ENCODE peak calls at places on chromosomes 16 and 17, in ten cellular contexts. F, D, T, J, W, Z, P, U, X and C are unnamed samples. For H3K4me1, the result is how much of the 10 kb centered on the place peaks cover.

GRCh38 chr17:18963126-18964017 is 11.4 kb downstream of the SLC5A10 start:
- DNase-seq in D (no peak), W (no peak), U (no peak), X (no peak), J (no peak), T (peak), Z (no peak), P (no peak), F (no peak), C (peak)

GRCh38 chr16:71358464-71359031 is at the start of gene CALB2:
- DNase-seq in W (no peak), P (peak), F (peak), J (peak), X (peak), D (peak), U (peak), T (peak), Z (peak), C (peak)

GRCh38 chr17:74859439-74860228 is at the start of gene GRIN2C:
- DNase-seq in J (no peak), P (no peak), D (no peak), Z (no peak), X (peak), T (no peak), F (no peak), U (no peak), W (no peak), C (no peak)

GRCh38 chr17:73122953-73123605 is 30.6 kb upstream of the SLC39A11 start:
- DNase-seq in P (no peak), U (no peak), Z (no peak), F (no peak), J (no peak), X (no peak), D (no peak), W (no peak), T (no peak), C (no peak)

GRCh38 chr16:1923299-1924034 is 5.3 kb upstream of the HS3ST6 start:
- DNase-seq in J (no peak), F (peak), W (no peak), X (no peak), Z (no peak), P (peak), U (no peak), D (no peak), T (peak), C (no peak)

GRCh38 chr16:69917739-69918138 is 33.4 kb upstream of the CLEC18A start:
- DNase-seq in Z (peak), U (peak), T (no peak), J (no peak), X (peak), D (peak), F (peak), W (no peak), P (peak), C (no peak)

GRCh38 chr17:76585048-76585648 is 512 bp downstream of the ST6GALNAC2 start:
- DNase-seq in J (peak), W (no peak), F (no peak), Z (no peak), D (no peak), T (peak), U (no peak), X (peak), P (no peak), C (peak)

GRCh38 chr16:75219088-75219487 is 300 bp downstream of the CTRB1 start:
- DNase-seq in U (no peak), Z (no peak), J (no peak), X (no peak), F (no peak), W (no peak), P (no peak), T (no peak), D (no peak), C (no peak)

GRCh38 chr16:7602424-7602935 is 269.8 kb downstream of the RBFOX1 start:
- DNase-seq in F (no peak), T (no peak), W (no peak), P (no peak), J (no peak), Z (no peak), U (no peak), X (no peak), D (no peak), C (no peak)

GRCh38 chr17:68697850-68698313 is 96.7 kb upstream of the FAM20A start:
- DNase-seq in D (no peak), F (no peak), T (peak), P (no peak), U (no peak), W (no peak), J (peak), Z (no peak), X (no peak), C (no peak)

GRCh38 chr17:43714338-43715149 is 44.0 kb downstream of the SOST start:
- DNase-seq in D (no peak), W (no peak), J (no peak), Z (no peak), P (peak), X (no peak), T (no peak), U (no peak), F (no peak), C (no peak)

GRCh38 chr17:43719578-43719977 is 39.0 kb downstream of the SOST start:
- DNase-seq in U (no peak), P (no peak), X (no peak), W (no peak), T (no peak), Z (no peak), F (no peak), J (no peak), D (no peak), C (no peak)

GRCh38 chr17:43721537-43722268 is 36.9 kb downstream of the SOST start:
- DNase-seq in P (no peak), F (peak), Z (no peak), W (no peak), U (no peak), J (no peak), X (no peak), T (no peak), D (no peak), C (no peak)

GRCh38 chr17:43720311-43721060 is 38.1 kb downstream of the SOST start:
- DNase-seq in U (peak), F (peak), W (peak), P (peak), Z (peak), D (peak), X (peak), T (peak), J (peak), C (peak)

GRCh38 chr17:43717913-43718312 is 40.7 kb downstream of the SOST start:
- DNase-seq in U (no peak), F (no peak), W (no peak), X (no peak), P (no peak), D (no peak), J (no peak), T (no peak), Z (no peak), C (no peak)
- H3K4me1 ChIP-seq in U (under half), F (half or more), W (under half), X (under half), P (under half), D (under half), J (under half), T (under half), Z (under half), C (under half)

GRCh38 chr16:31186930-31187807 is 7.2 kb downstream of the FUS start:
- DNase-seq in F (no peak), J (no peak), U (no peak), W (no peak), P (no peak), D (no peak), T (no peak), Z (no peak), X (no peak), C (no peak)

GRCh38 chr16:31189412-31189778 is 9.5 kb downstream of the FUS start:
- DNase-seq in X (no peak), J (no peak), P (no peak), D (no peak), W (no peak), Z (no peak), T (no peak), U (no peak), F (no peak), C (no peak)

GRCh38 chr16:31188450-31189411 is 8.8 kb downstream of the FUS start:
- DNase-seq in J (no peak), U (no peak), F (no peak), T (no peak), X (no peak), Z (no peak), P (no peak), W (no peak), D (no peak), C (no peak)

GRCh38 chr16:31186176-31186575 is 6.2 kb downstream of the FUS start:
- DNase-seq in J (no peak), F (no peak), W (no peak), U (no peak), Z (no peak), T (no peak), D (no peak), P (no peak), X (no peak), C (no peak)

DNA sequence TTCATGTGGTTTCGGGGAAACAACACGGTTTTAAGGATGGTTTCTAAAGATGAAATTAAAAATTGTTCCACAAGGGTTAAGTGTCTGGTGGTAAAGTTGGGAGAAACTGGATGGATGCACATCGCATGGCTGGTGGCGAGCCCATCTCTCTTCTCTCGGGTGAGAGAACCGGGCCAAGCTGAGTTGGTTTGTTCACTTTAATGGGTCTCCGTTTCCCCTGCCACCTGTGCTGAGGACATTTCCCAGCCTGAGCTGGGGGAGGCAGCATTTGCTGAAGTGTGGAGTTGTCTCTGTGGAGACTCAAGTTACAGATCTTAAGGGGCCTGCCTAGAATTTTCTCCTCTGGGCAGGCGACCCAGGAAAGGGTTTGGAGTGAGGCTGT is 7.9 kb downstream of the FUS start:
- DNase-seq in F (no peak), D (no peak), X (no peak), W (no peak), P (no peak), T (no peak), Z (no peak), U (no peak), J (no peak), C (no peak)
- TF ChIP-seq POLR2A in F (no peak), D (no peak), X (no peak), W (no peak), P (peak), T (no peak), Z (no peak), U (no peak), J (no peak), C (no peak)

GRCh38 chr17:41813039-41813680 is 356 bp downstream of the FKBP10 start:
- DNase-seq in F (no peak), U (no peak), X (no peak), D (no peak), Z (no peak), J (no peak), W (no peak), T (no peak), P (no peak), C (no peak)
- H3K4me3 ChIP-seq in F (peak), U (peak), X (peak), D (peak), Z (peak), J (peak), W (peak), T (peak), P (peak), C (peak)

GRCh38 chr17:31597646-31598387 is 206.3 kb downstream of the RAB11FIP4 start:
- DNase-seq in J (no peak), D (no peak), T (no peak), W (no peak), F (no peak), X (no peak), Z (no peak), P (no peak), U (no peak), C (peak)

GRCh38 chr17:31598921-31599571 is 207.6 kb downstream of the RAB11FIP4 start:
- DNase-seq in F (peak), Z (no peak), J (no peak), U (no peak), T (no peak), W (no peak), P (no peak), D (no peak), X (no peak), C (peak)

GRCh38 chr17:31596382-31597323 is 205.2 kb downstream of the RAB11FIP4 start:
- DNase-seq in Z (peak), W (no peak), X (peak), P (peak), T (peak), F (peak), D (peak), J (no peak), U (peak), C (peak)

GRCh38 chr17:31595666-31596381 is 204.3 kb downstream of the RAB11FIP4 start:
- DNase-seq in P (no peak), Z (no peak), W (no peak), U (no peak), X (no peak), D (no peak), F (no peak), J (no peak), T (no peak), C (no peak)

GRCh38 chr17:31598388-31598760 is 206.9 kb downstream of the RAB11FIP4 start:
- DNase-seq in F (no peak), J (no peak), P (no peak), Z (no peak), D (no peak), W (no peak), X (no peak), U (no peak), T (no peak), C (peak)
- H3K4me1 ChIP-seq in F (under half), J (under half), P (under half), Z (under half), D (under half), W (under half), X (under half), U (under half), T (under half), C (under half)

DNA sequence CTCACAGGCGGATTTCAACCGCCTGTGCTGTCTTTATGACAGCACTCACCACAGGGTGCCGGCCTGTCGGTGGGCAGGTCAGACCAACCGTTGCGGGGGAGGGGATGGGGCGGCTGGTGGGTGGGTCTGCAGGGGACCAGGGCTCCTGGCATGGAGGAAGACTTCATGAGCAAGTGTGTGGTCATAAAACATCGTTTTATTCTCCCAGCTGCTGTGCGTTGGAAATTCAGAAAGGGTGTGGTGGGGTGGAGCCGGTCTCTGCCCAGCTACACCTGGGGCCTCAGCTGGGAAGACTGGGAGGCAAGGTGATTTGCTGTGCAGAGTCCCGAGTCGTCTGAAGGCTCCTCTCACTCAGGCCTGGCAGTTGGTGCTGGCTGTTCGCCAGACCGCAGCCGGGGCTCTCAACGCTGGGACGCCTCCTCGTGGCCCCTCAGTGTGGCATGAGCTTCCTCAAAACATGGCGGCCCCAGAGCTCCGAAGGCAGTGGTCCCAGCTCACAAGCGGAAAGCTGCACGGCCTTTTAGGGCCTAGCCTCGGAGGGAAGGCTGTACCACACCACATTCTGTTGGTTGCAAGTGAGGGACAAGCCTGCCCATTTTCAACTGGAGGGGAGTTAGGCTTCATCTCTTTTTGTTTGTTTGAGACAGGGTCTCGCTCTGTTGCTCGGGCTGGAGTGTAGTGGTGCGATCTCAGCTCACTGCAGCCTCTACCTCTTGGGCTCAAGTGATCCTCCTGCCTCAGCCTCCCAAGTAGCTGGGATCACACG is 45.8 kb upstream of the GSE1 start:
- DNase-seq in W (no peak), X (no peak), T (peak), F (no peak), U (no peak), J (no peak), Z (no peak), P (no peak), D (no peak), C (no peak)
- TF ChIP-seq POLR2A in W (no peak), X (no peak), T (no peak), F (no peak), U (no peak), J (no peak), Z (no peak), P (no peak), D (no peak), C (no peak)

GRCh38 chr16:66168777-66169176 is 197.7 kb upstream of the CDH5 start:
- DNase-seq in P (no peak), F (no peak), D (no peak), Z (no peak), J (no peak), T (no peak), U (no peak), W (no peak), X (no peak), C (no peak)

GRCh38 chr16:66165879-66166278 is 200.6 kb upstream of the CDH5 start:
- DNase-seq in Z (no peak), J (no peak), W (no peak), U (no peak), X (no peak), T (no peak), D (no peak), F (no peak), P (no peak), C (no peak)

GRCh38 chr16:66169817-66170216 is 196.7 kb upstream of the CDH5 start:
- DNase-seq in U (no peak), D (no peak), F (no peak), W (no peak), T (no peak), P (no peak), J (no peak), X (no peak), Z (no peak), C (no peak)

GRCh38 chr16:66166451-66166850 is 200.0 kb upstream of the CDH5 start:
- DNase-seq in U (no peak), T (no peak), F (no peak), J (no peak), D (no peak), W (no peak), Z (no peak), P (no peak), X (no peak), C (no peak)

GRCh38 chr16:66167564-66168291 is 198.8 kb upstream of the CDH5 start:
- DNase-seq in J (no peak), U (no peak), Z (no peak), P (no peak), X (no peak), D (no peak), F (no peak), T (no peak), W (no peak), C (no peak)
- H3K4me3 ChIP-seq in J (no peak), U (no peak), Z (no peak), P (no peak), X (no peak), D (no peak), F (no peak), T (no peak), W (no peak), C (no peak)